ENCODE peak calls at places on chromosome 13, in four cellular contexts. S, E, J and G are unnamed samples.
A peak's percentile ranks its signal among the peaks of the same experiment; 100 is the strongest.

GRCh38 chr13:85690368-85690767 is 108.9 kb downstream of the SLITRK6 start:
- DNase-seq in S (no peak), E (no peak), J (no peak), G (no peak)

GRCh38 chr13:96141032-96141431 is 51.1 kb downstream of the HS6ST3 start:
- DNase-seq in S (peak; percentile 68), E (no peak), J (no peak), G (peak; percentile 14)

GRCh38 chr13:110705826-110706569 is at the start of gene CARS2:
- DNase-seq in S (peak; percentile 96), E (peak; percentile 92), J (peak; percentile 86), G (peak; percentile 98)

GRCh38 chr13:45333973-45334922 is 6.7 kb downstream of the TPT1 start:
- DNase-seq in S (peak; percentile 68), E (no peak), J (no peak), G (peak; percentile 56)

GRCh38 chr13:106475852-106476251 is 59.6 kb downstream of the EFNB2 start:
- DNase-seq in S (no peak), E (no peak), J (no peak), G (no peak)

GRCh38 chr13:40494513-40494912 is 171.9 kb downstream of the FOXO1 start:
- DNase-seq in S (peak; percentile 48), E (no peak), J (no peak), G (no peak)

GRCh38 chr13:26752671-26753070 is 7.9 kb downstream of the GPR12 start:
- DNase-seq in S (no peak), E (no peak), J (no peak), G (no peak)

GRCh38 chr13:98263841-98264240 is 86.8 kb upstream of the RNF113B start:
- DNase-seq in S (no peak), E (no peak), J (no peak), G (no peak)

GRCh38 chr13:101514695-101515275 is 62.3 kb downstream of the ITGBL1 start:
- DNase-seq in S (peak; percentile 89), E (peak; percentile 55), J (no peak), G (peak; percentile 82)

GRCh38 chr13:72970301-72970880 is 88.4 kb upstream of the KLF5 start:
- DNase-seq in S (peak; percentile 11), E (no peak), J (no peak), G (no peak)

GRCh38 chr13:72864142-72865035 is 82.5 kb downstream of the PIBF1 start:
- DNase-seq in S (peak; percentile 15), E (no peak), J (no peak), G (no peak)

GRCh38 chr13:51501592-51502205 is 48.9 kb upstream of the INTS6 start:
- DNase-seq in S (peak; percentile 79), E (no peak), J (no peak), G (peak; percentile 19)

GRCh38 chr13:99726261-99726894 is 225.1 kb downstream of the TM9SF2 start:
- DNase-seq in S (no peak), E (no peak), J (no peak), G (no peak)

GRCh38 chr13:36344173-36344572 is 2.0 kb downstream of the SPART start:
- DNase-seq in S (peak; percentile 74), E (no peak), J (no peak), G (peak; percentile 88)

GRCh38 chr13:40220299-40220935 is 446.0 kb downstream of the FOXO1 start:
- DNase-seq in S (peak; percentile 69), E (no peak), J (no peak), G (peak; percentile 90)

GRCh38 chr13:25756916-25757315 is 294.9 kb downstream of the SHISA2 start:
- DNase-seq in S (no peak), E (no peak), J (no peak), G (no peak)

GRCh38 chr13:24355103-24355502 is 45.7 kb downstream of the C1QTNF9 start:
- DNase-seq in S (peak; percentile 9), E (no peak), J (no peak), G (no peak)

GRCh38 chr13:20332361-20333096 is 100.4 kb upstream of the GJB6 start:
- DNase-seq in S (peak; percentile 8), E (no peak), J (no peak), G (peak; percentile 39)

GRCh38 chr13:102267191-102267590 is 134.7 kb downstream of the FGF14 start:
- DNase-seq in S (peak; percentile 44), E (no peak), J (no peak), G (no peak)